ENCODE peak calls at places on chromosomes 11 and 22, in four cellular contexts. Q, J, N and C are unnamed samples.

GRCh38 chr22:22032906-22033802 is 50.6 kb upstream of the TOP3B start:
- DNase-seq in J (no peak), Q (no peak), N (no peak), C (no peak)

GRCh38 chr22:29217827-29218757 is 12.4 kb downstream of the EMID1 start:
- DNase-seq in Q (no peak), N (no peak), J (no peak), C (no peak)

GRCh38 chr11:99080154-99080553 is 59.4 kb downstream of the CNTN5 start:
- DNase-seq in J (no peak), N (no peak), Q (no peak), C (no peak)

GRCh38 chr11:27285761-27286160 is 77.3 kb downstream of the CCDC34 start:
- DNase-seq in J (no peak), Q (no peak), N (no peak), C (no peak)

GRCh38 chr11:64313491-64314145 is 3.7 kb downstream of the TRMT112 start:
- DNase-seq in Q (no peak), N (no peak), J (peak; percentile 69), C (no peak)

GRCh38 chr11:36265793-36266628 is 23.2 kb downstream of the COMMD9 start:
- DNase-seq in N (peak; percentile 42), J (peak; percentile 36), Q (no peak), C (peak; percentile 79)

GRCh38 chr11:117039897-117040296 is 58.3 kb downstream of the SIK3 start:
- DNase-seq in N (no peak), Q (peak; percentile 76), J (no peak), C (no peak)

GRCh38 chr11:126603486-126603885 is 248.0 kb downstream of the ST3GAL4 start:
- DNase-seq in N (no peak), Q (no peak), J (no peak), C (no peak)

GRCh38 chr11:70159612-70160570 is 43.2 kb upstream of the FADD start:
- DNase-seq in N (no peak), Q (peak; percentile 18), J (no peak), C (no peak)

GRCh38 chr11:77340501-77340900 is 39.0 kb upstream of the GDPD4 start:
- DNase-seq in N (no peak), Q (no peak), J (no peak), C (no peak)

GRCh38 chr11:129373489-129373953 is 2.1 kb upstream of the BARX2 start:
- DNase-seq in J (no peak), N (no peak), Q (no peak), C (no peak)

GRCh38 chr22:24105018-24105360 is 76.3 kb upstream of the SUSD2 start:
- DNase-seq in Q (no peak), N (no peak), J (no peak), C (peak; percentile 82)

GRCh38 chr11:11382858-11383532 is 29.9 kb upstream of the CSNK2A3 start:
- DNase-seq in N (no peak), J (no peak), Q (no peak), C (no peak)

GRCh38 chr11:128626913-128627665 is 39.7 kb upstream of the ETS1 start:
- DNase-seq in Q (no peak), J (no peak), N (no peak), C (no peak)

GRCh38 chr22:41780714-41781507 is 19.6 kb upstream of the CCDC134 start:
- DNase-seq in Q (no peak), J (peak; percentile 35), N (no peak), C (peak; percentile 16)